ENCODE peak calls at places on chromosomes 11 and 22, in five cellular contexts. D is LoVo; A is AG10803; P is effector memory CD8-positive, alpha-beta T cell; Q is SK-MEL-5. F is an unnamed sample.

GRCh38 chr11:7250166-7250565 is 1.5 kb upstream of the SYT9 start:
- DNase-seq in D (no peak), A (no peak), P (no peak), Q (no peak), F (no peak)

GRCh38 chr22:47043835-47044721 is 281.6 kb downstream of the TBC1D22A start:
- DNase-seq in D (no peak), A (peak), P (no peak), Q (peak), F (no peak)

GRCh38 chr11:133065847-133066485 is 466.3 kb downstream of the OPCML start:
- DNase-seq in D (no peak), A (peak), P (no peak), Q (no peak), F (peak)

GRCh38 chr11:8720868-8721739 is 38.5 kb downstream of the RPL27A start:
- DNase-seq in D (peak), A (no peak), P (no peak), Q (no peak), F (no peak)

GRCh38 chr11:118437736-118438125 is 1.4 kb downstream of the KMT2A start:
- DNase-seq in D (no peak), A (no peak), P (no peak), Q (no peak), F (peak)

GRCh38 chr22:44845796-44846720 is 93.7 kb downstream of the ARHGAP8 start:
- DNase-seq in D (no peak), A (no peak), P (no peak), Q (no peak), F (no peak)

GRCh38 chr11:892106-892505 is 18.5 kb downstream of the CHID1 start:
- DNase-seq in D (no peak), A (no peak), P (no peak), Q (peak), F (no peak)

GRCh38 chr11:10310301-10310841 is 5.5 kb downstream of the ADM start:
- DNase-seq in D (no peak), A (peak), P (no peak), Q (peak), F (no peak)

GRCh38 chr11:119504366-119504765 is 81.4 kb upstream of the THY1 start:
- DNase-seq in D (no peak), A (no peak), P (no peak), Q (no peak), F (no peak)

GRCh38 chr11:117547911-117548310 is 220.3 kb downstream of the CEP164 start:
- DNase-seq in D (no peak), A (no peak), P (no peak), Q (no peak), F (no peak)

GRCh38 chr11:128900468-128900867 is 9.3 kb downstream of the KCNJ5 start:
- DNase-seq in D (no peak), A (no peak), P (no peak), Q (no peak), F (no peak)

GRCh38 chr22:44493206-44493605 is 4.8 kb downstream of the RTL6 start:
- DNase-seq in D (no peak), A (no peak), P (peak), Q (no peak), F (no peak)

GRCh38 chr11:110069158-110069737 is 23.9 kb upstream of the ZC3H12C start:
- DNase-seq in D (peak), A (peak), P (no peak), Q (peak), F (peak)

GRCh38 chr22:47012589-47013365 is 250.3 kb downstream of the TBC1D22A start:
- DNase-seq in D (no peak), A (peak), P (no peak), Q (no peak), F (no peak)

GRCh38 chr11:8698917-8699441 is 16.4 kb downstream of the RPL27A start:
- DNase-seq in D (no peak), A (no peak), P (no peak), Q (no peak), F (no peak)

GRCh38 chr11:12989428-12990242 is 19.5 kb upstream of the RASSF10 start:
- DNase-seq in D (no peak), A (no peak), P (no peak), Q (no peak), F (peak)

GRCh38 chr11:26227311-26227710 is 104.6 kb upstream of the ANO3 start:
- DNase-seq in D (peak), A (peak), P (no peak), Q (peak), F (peak)

GRCh38 chr22:17951315-17951714 is 73.0 kb downstream of the MICAL3 start:
- DNase-seq in D (no peak), A (no peak), P (no peak), Q (peak), F (no peak)

GRCh38 chr11:47991266-47991830 is 11.0 kb downstream of the PTPRJ start:
- DNase-seq in D (peak), A (no peak), P (no peak), Q (peak), F (peak)

F was measured in OCI-M1.